ENCODE peak calls at places on chromosomes 1 and 21, in five cellular contexts. Q is activated CD4-positive, alpha-beta T cell treated with anti-CD3 and anti-CD28 coated beads for 24 hours; K is left cardiac atrium; G is T-helper 9 cell; F is KBM-7. J is an unnamed sample.

GRCh38 chr1:8047686-8048522 is 21.8 kb upstream of the ERRFI1 start:
- DNase-seq in F (no peak), Q (no peak), K (no peak), G (no peak), J (no peak)

GRCh38 chr1:185311589-185312225 is 5.3 kb downstream of the IVNS1ABP start:
- DNase-seq in F (no peak), G (no peak), Q (no peak), K (no peak), J (no peak)

GRCh38 chr1:31761883-31762282 is 2.3 kb downstream of the ADGRB2 start:
- DNase-seq in K (no peak), F (no peak), Q (no peak), G (no peak), J (no peak)

GRCh38 chr1:44676484-44677200 is 2.1 kb downstream of the ARMH1 start:
- DNase-seq in Q (no peak), F (peak), G (no peak), K (no peak), J (no peak)

GRCh38 chr1:156053770-156054499 is at the start of gene UBQLN4:
- DNase-seq in K (peak), Q (peak), G (peak), F (peak), J (peak)

GRCh38 chr1:15994590-15995351 is 9.3 kb upstream of the SRARP start:
- DNase-seq in Q (peak), K (peak), F (peak), G (peak), J (peak)

GRCh38 chr21:27648560-27648959 is 681.7 kb upstream of the ADAMTS5 start:
- DNase-seq in F (no peak), G (no peak), K (no peak), Q (no peak), J (no peak)

GRCh38 chr1:227764019-227764391 is 28.8 kb downstream of the SNAP47 start:
- DNase-seq in G (no peak), Q (no peak), K (no peak), F (no peak), J (no peak)

GRCh38 chr1:17162941-17163340 is 42.0 kb upstream of the PADI1 start:
- DNase-seq in F (no peak), Q (no peak), G (no peak), K (no peak), J (no peak)

GRCh38 chr1:169142129-169142528 is 35.6 kb downstream of the ATP1B1 start:
- DNase-seq in F (no peak), G (no peak), Q (no peak), K (no peak), J (no peak)

GRCh38 chr1:151156515-151156819 is at the start of gene TNFAIP8L2:
- DNase-seq in Q (peak), G (peak), F (peak), K (peak), J (peak)

GRCh38 chr21:42463861-42464515 is 32.0 kb downstream of the RSPH1 start:
- DNase-seq in G (peak), F (peak), K (no peak), Q (peak), J (peak)

GRCh38 chr1:216034506-216034905 is 388.7 kb downstream of the USH2A start:
- DNase-seq in F (no peak), G (no peak), K (no peak), Q (no peak), J (peak)

GRCh38 chr1:164515932-164516331 is 43.1 kb upstream of the PBX1 start:
- DNase-seq in K (no peak), Q (no peak), G (no peak), F (no peak), J (peak)

GRCh38 chr1:3482590-3482899 is 28.1 kb downstream of the ARHGEF16 start:
- DNase-seq in F (peak), Q (no peak), K (no peak), G (no peak), J (no peak)

GRCh38 chr1:3795453-3796214 is 664 bp downstream of the LRRC47 start:
- DNase-seq in K (no peak), Q (no peak), G (no peak), F (no peak), J (no peak)